ENCODE peak calls at places on chromosome 2, in five cellular contexts. B is stimulated activated CD4-positive, alpha-beta T cell treated with anti-CD3 and anti-CD28 coated beads, TNF-alpha, amount 100 ng/mL, for 4 hours; W is ecto neural progenitor cell; M is amniotic stem cell; P is LHCN-M2. X is an unnamed sample.
A peak's percentile ranks its signal among the peaks of the same experiment; 100 is the strongest.

GRCh38 chr2:82795446-82795845 is 1663.6 kb downstream of the SUCLG1 start:
- DNase-seq in W (no peak), B (no peak), M (peak; percentile 21), P (peak; percentile 87), X (peak; percentile 13)

GRCh38 chr2:20223345-20224190 is 1.4 kb downstream of the SDC1 start:
- DNase-seq in M (no peak), B (no peak), P (peak; percentile 49), W (peak; percentile 77), X (peak; percentile 75)

GRCh38 chr2:130391058-130391871 is 35.4 kb downstream of the PTPN18 start:
- DNase-seq in W (peak; percentile 80), M (peak; percentile 55), B (peak; percentile 48), P (peak; percentile 61), X (peak; percentile 65)

GRCh38 chr2:28750316-28751101 is 1.1 kb upstream of the PPP1CB start:
- DNase-seq in M (peak; percentile 34), P (peak; percentile 46), W (no peak), B (no peak), X (no peak)

GRCh38 chr2:11899264-11899818 is 152.9 kb downstream of the LPIN1 start:
- DNase-seq in P (peak; percentile 87), B (no peak), W (peak; percentile 4), M (peak; percentile 24), X (peak; percentile 52)

GRCh38 chr2:119387381-119388129 is 20.8 kb downstream of the DBI start:
- DNase-seq in W (no peak), M (no peak), B (no peak), P (peak; percentile 81), X (no peak)

GRCh38 chr2:239731422-239731821 is 293.7 kb downstream of the NDUFA10 start:
- DNase-seq in B (no peak), P (no peak), W (no peak), M (no peak), X (no peak)

GRCh38 chr2:47751856-47752414 is 31.0 kb upstream of the MSH6 start:
- DNase-seq in B (no peak), M (no peak), W (no peak), P (no peak), X (no peak)

GRCh38 chr2:230578106-230578505 is 134.5 kb upstream of the CAB39 start:
- DNase-seq in W (no peak), B (no peak), M (no peak), P (no peak), X (no peak)

GRCh38 chr2:50951416-50951815 is 80.5 kb downstream of the NRXN1 start:
- DNase-seq in P (peak; percentile 15), W (no peak), M (no peak), B (no peak), X (peak; percentile 0)

GRCh38 chr2:222731183-222731582 is 59.7 kb downstream of the MOGAT1 start:
- DNase-seq in B (no peak), W (no peak), M (no peak), P (no peak), X (no peak)

GRCh38 chr2:1505031-1505441 is 91.8 kb downstream of the TPO start:
- DNase-seq in W (no peak), P (no peak), B (no peak), M (no peak), X (no peak)